ENCODE peak calls at places on chromosomes 1 and 21, in six cellular contexts. One of them, this sample, is unnamed.
A peak's percentile ranks its signal among the peaks of the same experiment; 100 is the strongest.

GRCh38 chr1:55427576-55427975 is 212.4 kb upstream of the USP24 start:
- DNase-seq in transverse colon: no peak
- DNase-seq in CD8-positive, alpha-beta memory T cell: no peak
- DNase-seq in left lung: no peak
- DNase-seq in OCI-LY7: no peak
- DNase-seq in mammary epithelial cell: no peak
- DNase-seq in this sample: no peak

GRCh38 chr1:5594056-5594956 is 397.9 kb downstream of the NPHP4 start:
- DNase-seq in transverse colon: no peak
- DNase-seq in CD8-positive, alpha-beta memory T cell: no peak
- DNase-seq in left lung: no peak
- DNase-seq in OCI-LY7: no peak
- DNase-seq in mammary epithelial cell: no peak
- DNase-seq in this sample: no peak

GRCh38 chr1:33893147-33893830 is 29.4 kb downstream of the HMGB4 start:
- DNase-seq in transverse colon: no peak
- DNase-seq in CD8-positive, alpha-beta memory T cell: no peak
- DNase-seq in left lung: no peak
- DNase-seq in OCI-LY7: no peak
- DNase-seq in mammary epithelial cell: no peak
- DNase-seq in this sample: no peak

GRCh38 chr1:179241716-179242115 is 12.2 kb upstream of the ABL2 start:
- DNase-seq in transverse colon: no peak
- DNase-seq in CD8-positive, alpha-beta memory T cell: no peak
- DNase-seq in left lung: no peak
- DNase-seq in OCI-LY7: no peak
- DNase-seq in mammary epithelial cell: no peak
- DNase-seq in this sample: no peak

GRCh38 chr1:20487236-20487590 is 1.2 kb upstream of the CAMK2N1 start:
- DNase-seq in transverse colon: no peak
- DNase-seq in CD8-positive, alpha-beta memory T cell: no peak
- DNase-seq in left lung: no peak
- DNase-seq in OCI-LY7: no peak
- DNase-seq in mammary epithelial cell: no peak
- DNase-seq in this sample: no peak

GRCh38 chr1:17881761-17882160 is 126.6 kb downstream of the ACTL8 start:
- DNase-seq in transverse colon: no peak
- DNase-seq in CD8-positive, alpha-beta memory T cell: no peak
- DNase-seq in left lung: no peak
- DNase-seq in OCI-LY7: no peak
- DNase-seq in mammary epithelial cell: no peak
- DNase-seq in this sample: no peak

GRCh38 chr1:168261390-168261789 is 19.3 kb upstream of the TBX19 start:
- DNase-seq in transverse colon: no peak
- DNase-seq in CD8-positive, alpha-beta memory T cell: no peak
- DNase-seq in left lung: no peak
- DNase-seq in OCI-LY7: no peak
- DNase-seq in mammary epithelial cell: peak; percentile 33
- DNase-seq in this sample: no peak

GRCh38 chr1:183223467-183223866 is 37.4 kb downstream of the LAMC2 start:
- DNase-seq in transverse colon: no peak
- DNase-seq in CD8-positive, alpha-beta memory T cell: no peak
- DNase-seq in left lung: no peak
- DNase-seq in OCI-LY7: no peak
- DNase-seq in mammary epithelial cell: no peak
- DNase-seq in this sample: no peak

GRCh38 chr1:94988356-94988755 is 61.4 kb upstream of the CNN3 start:
- DNase-seq in transverse colon: no peak
- DNase-seq in CD8-positive, alpha-beta memory T cell: no peak
- DNase-seq in left lung: no peak
- DNase-seq in OCI-LY7: no peak
- DNase-seq in mammary epithelial cell: no peak
- DNase-seq in this sample: no peak

GRCh38 chr1:112371770-112372169 is 24.2 kb upstream of the CTTNBP2NL start:
- DNase-seq in transverse colon: no peak
- DNase-seq in CD8-positive, alpha-beta memory T cell: no peak
- DNase-seq in left lung: no peak
- DNase-seq in OCI-LY7: no peak
- DNase-seq in mammary epithelial cell: no peak
- DNase-seq in this sample: no peak

GRCh38 chr1:222786107-222786506 is 28.7 kb upstream of the DISP1 start:
- DNase-seq in transverse colon: no peak
- DNase-seq in CD8-positive, alpha-beta memory T cell: no peak
- DNase-seq in left lung: no peak
- DNase-seq in OCI-LY7: no peak
- DNase-seq in mammary epithelial cell: no peak
- DNase-seq in this sample: no peak

GRCh38 chr1:154614247-154614646 is 6.3 kb upstream of the ADAR start:
- DNase-seq in transverse colon: no peak
- DNase-seq in CD8-positive, alpha-beta memory T cell: no peak
- DNase-seq in left lung: no peak
- DNase-seq in OCI-LY7: no peak
- DNase-seq in mammary epithelial cell: no peak
- DNase-seq in this sample: no peak

GRCh38 chr1:152858062-152858461 is 1.7 kb upstream of the LCE7A start:
- DNase-seq in transverse colon: no peak
- DNase-seq in CD8-positive, alpha-beta memory T cell: no peak
- DNase-seq in left lung: no peak
- DNase-seq in OCI-LY7: no peak
- DNase-seq in mammary epithelial cell: peak; percentile 72
- DNase-seq in this sample: no peak

GRCh38 chr1:198848649-198849048 is 209.8 kb downstream of the PTPRC start:
- DNase-seq in transverse colon: no peak
- DNase-seq in CD8-positive, alpha-beta memory T cell: no peak
- DNase-seq in left lung: no peak
- DNase-seq in OCI-LY7: no peak
- DNase-seq in mammary epithelial cell: no peak
- DNase-seq in this sample: no peak

GRCh38 chr21:29943885-29944284 is 4.1 kb upstream of the GRIK1 start:
- DNase-seq in transverse colon: no peak
- DNase-seq in CD8-positive, alpha-beta memory T cell: no peak
- DNase-seq in left lung: no peak
- DNase-seq in OCI-LY7: no peak
- DNase-seq in mammary epithelial cell: no peak
- DNase-seq in this sample: no peak

GRCh38 chr1:107817909-107818308 is 147.1 kb downstream of the VAV3 start:
- DNase-seq in transverse colon: no peak
- DNase-seq in CD8-positive, alpha-beta memory T cell: no peak
- DNase-seq in left lung: no peak
- DNase-seq in OCI-LY7: no peak
- DNase-seq in mammary epithelial cell: no peak
- DNase-seq in this sample: no peak

GRCh38 chr1:15610167-15610566 is 7.1 kb upstream of the DDI2 start:
- DNase-seq in transverse colon: no peak
- DNase-seq in CD8-positive, alpha-beta memory T cell: no peak
- DNase-seq in left lung: no peak
- DNase-seq in OCI-LY7: no peak
- DNase-seq in mammary epithelial cell: peak; percentile 19
- DNase-seq in this sample: no peak

GRCh38 chr1:13224480-13225060 is 1.4 kb downstream of the PRAMEF18 start:
- DNase-seq in transverse colon: no peak
- DNase-seq in CD8-positive, alpha-beta memory T cell: no peak
- DNase-seq in left lung: no peak
- DNase-seq in OCI-LY7: no peak
- DNase-seq in mammary epithelial cell: no peak
- DNase-seq in this sample: no peak

GRCh38 chr1:232473319-232473718 is 156.6 kb downstream of the SIPA1L2 start:
- DNase-seq in transverse colon: no peak
- DNase-seq in CD8-positive, alpha-beta memory T cell: no peak
- DNase-seq in left lung: no peak
- DNase-seq in OCI-LY7: no peak
- DNase-seq in mammary epithelial cell: no peak
- DNase-seq in this sample: peak; percentile 65

GRCh38 chr1:157288006-157288405 is 149.8 kb upstream of the ETV3 start:
- DNase-seq in transverse colon: no peak
- DNase-seq in CD8-positive, alpha-beta memory T cell: no peak
- DNase-seq in left lung: no peak
- DNase-seq in OCI-LY7: no peak
- DNase-seq in mammary epithelial cell: no peak
- DNase-seq in this sample: no peak

GRCh38 chr1:225554216-225554812 is 98.6 kb downstream of the ENAH start:
- DNase-seq in transverse colon: no peak
- DNase-seq in CD8-positive, alpha-beta memory T cell: no peak
- DNase-seq in left lung: no peak
- DNase-seq in OCI-LY7: peak; percentile 56
- DNase-seq in mammary epithelial cell: no peak
- DNase-seq in this sample: no peak

GRCh38 chr1:66368261-66368660 is 165.7 kb upstream of the SGIP1 start:
- DNase-seq in transverse colon: no peak
- DNase-seq in CD8-positive, alpha-beta memory T cell: no peak
- DNase-seq in left lung: no peak
- DNase-seq in OCI-LY7: no peak
- DNase-seq in mammary epithelial cell: no peak
- DNase-seq in this sample: no peak

GRCh38 chr1:66365628-66366027 is 168.3 kb upstream of the SGIP1 start:
- DNase-seq in transverse colon: no peak
- DNase-seq in CD8-positive, alpha-beta memory T cell: no peak
- DNase-seq in left lung: no peak
- DNase-seq in OCI-LY7: no peak
- DNase-seq in mammary epithelial cell: no peak
- DNase-seq in this sample: no peak

GRCh38 chr1:66364578-66365391 is 169.2 kb upstream of the SGIP1 start:
- DNase-seq in transverse colon: no peak
- DNase-seq in CD8-positive, alpha-beta memory T cell: no peak
- DNase-seq in left lung: no peak
- DNase-seq in OCI-LY7: no peak
- DNase-seq in mammary epithelial cell: peak; percentile 64
- DNase-seq in this sample: no peak

GRCh38 chr1:66366618-66367017 is 167.3 kb upstream of the SGIP1 start:
- DNase-seq in transverse colon: no peak
- DNase-seq in CD8-positive, alpha-beta memory T cell: no peak
- DNase-seq in left lung: no peak
- DNase-seq in OCI-LY7: no peak
- DNase-seq in mammary epithelial cell: no peak
- DNase-seq in this sample: no peak

DNA sequence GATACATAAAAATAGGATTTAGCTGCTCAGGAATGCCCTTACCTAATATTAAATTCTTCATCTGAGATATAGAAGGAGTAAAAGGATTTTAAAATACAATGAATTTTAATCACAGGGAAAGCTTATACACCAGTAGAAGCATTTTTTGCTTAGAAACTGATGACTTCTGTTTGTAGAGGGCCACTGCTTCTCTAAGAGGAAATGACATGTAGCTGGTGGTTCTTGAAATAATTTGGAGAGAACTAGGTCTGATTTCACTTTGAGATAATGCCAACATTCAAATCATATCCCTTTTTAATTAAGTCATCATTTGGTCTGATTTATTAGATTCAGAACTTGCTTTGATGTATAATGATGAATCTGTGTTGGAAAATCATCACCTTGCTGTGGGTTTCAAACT is 166.6 kb upstream of the SGIP1 start:
- DNase-seq in transverse colon: no peak
- DNase-seq in CD8-positive, alpha-beta memory T cell: no peak
- DNase-seq in left lung: no peak
- DNase-seq in OCI-LY7: no peak
- DNase-seq in mammary epithelial cell: no peak
- DNase-seq in this sample: no peak
- H3K4me1 ChIP-seq in transverse colon: peaks cover 6% of the 10 kb centered on the region
- H3K4me1 ChIP-seq in CD8-positive, alpha-beta memory T cell: peaks cover 50% of the 10 kb centered on the region
- H3K4me1 ChIP-seq in left lung: peaks cover 29% of the 10 kb centered on the region
- H3K4me1 ChIP-seq in OCI-LY7: peaks cover 12% of the 10 kb centered on the region
- H3K4me1 ChIP-seq in mammary epithelial cell: no peaks in the 10 kb centered on the region
- H3K4me1 ChIP-seq in this sample: no peaks in the 10 kb centered on the region

GRCh38 chr1:12184008-12184681 is 17.4 kb downstream of the TNFRSF1B start:
- DNase-seq in transverse colon: peak; percentile 73
- DNase-seq in CD8-positive, alpha-beta memory T cell: no peak
- DNase-seq in left lung: peak; percentile 93
- DNase-seq in OCI-LY7: no peak
- DNase-seq in mammary epithelial cell: no peak
- DNase-seq in this sample: peak; percentile 94
- H3K4me1 ChIP-seq in transverse colon: peaks cover 13% of the 10 kb centered on the region
- H3K4me1 ChIP-seq in CD8-positive, alpha-beta memory T cell: peaks cover 51% of the 10 kb centered on the region
- H3K4me1 ChIP-seq in left lung: peaks cover 100% of the 10 kb centered on the region
- H3K4me1 ChIP-seq in OCI-LY7: peaks cover 4% of the 10 kb centered on the region
- H3K4me1 ChIP-seq in mammary epithelial cell: no peaks in the 10 kb centered on the region
- H3K4me1 ChIP-seq in this sample: no peaks in the 10 kb centered on the region

GRCh38 chr1:245875581-245876263 is 631.4 kb downstream of the SMYD3 start:
- DNase-seq in transverse colon: no peak
- DNase-seq in CD8-positive, alpha-beta memory T cell: no peak
- DNase-seq in left lung: no peak
- DNase-seq in OCI-LY7: no peak
- DNase-seq in mammary epithelial cell: no peak
- DNase-seq in this sample: no peak
- H3K4me1 ChIP-seq in transverse colon: no peaks in the 10 kb centered on the region
- H3K4me1 ChIP-seq in CD8-positive, alpha-beta memory T cell: no peaks in the 10 kb centered on the region
- H3K4me1 ChIP-seq in left lung: peaks cover 27% of the 10 kb centered on the region
- H3K4me1 ChIP-seq in OCI-LY7: no peaks in the 10 kb centered on the region
- H3K4me1 ChIP-seq in mammary epithelial cell: no peaks in the 10 kb centered on the region
- H3K4me1 ChIP-seq in this sample: no peaks in the 10 kb centered on the region

GRCh38 chr1:109373051-109373593 is 24.6 kb downstream of the SORT1 start:
- DNase-seq in transverse colon: peak; percentile 41
- DNase-seq in CD8-positive, alpha-beta memory T cell: no peak
- DNase-seq in left lung: no peak
- DNase-seq in OCI-LY7: no peak
- DNase-seq in mammary epithelial cell: no peak
- DNase-seq in this sample: no peak

GRCh38 chr1:109369167-109369746 is 28.5 kb downstream of the SORT1 start:
- DNase-seq in transverse colon: no peak
- DNase-seq in CD8-positive, alpha-beta memory T cell: no peak
- DNase-seq in left lung: no peak
- DNase-seq in OCI-LY7: no peak
- DNase-seq in mammary epithelial cell: no peak
- DNase-seq in this sample: peak; percentile 57

GRCh38 chr1:109368464-109368863 is 29.3 kb downstream of the SORT1 start:
- DNase-seq in transverse colon: no peak
- DNase-seq in CD8-positive, alpha-beta memory T cell: no peak
- DNase-seq in left lung: no peak
- DNase-seq in OCI-LY7: no peak
- DNase-seq in mammary epithelial cell: no peak
- DNase-seq in this sample: no peak

GRCh38 chr1:109371271-109371739 is 26.4 kb downstream of the SORT1 start:
- DNase-seq in transverse colon: no peak
- DNase-seq in CD8-positive, alpha-beta memory T cell: no peak
- DNase-seq in left lung: no peak
- DNase-seq in OCI-LY7: no peak
- DNase-seq in mammary epithelial cell: peak; percentile 58
- DNase-seq in this sample: no peak

GRCh38 chr1:109370712-109371270 is 26.9 kb downstream of the SORT1 start:
- DNase-seq in transverse colon: no peak
- DNase-seq in CD8-positive, alpha-beta memory T cell: no peak
- DNase-seq in left lung: no peak
- DNase-seq in OCI-LY7: no peak
- DNase-seq in mammary epithelial cell: peak; percentile 71
- DNase-seq in this sample: no peak
- H3K4me1 ChIP-seq in transverse colon: peaks cover 3% of the 10 kb centered on the region
- H3K4me1 ChIP-seq in CD8-positive, alpha-beta memory T cell: no peaks in the 10 kb centered on the region
- H3K4me1 ChIP-seq in left lung: peaks cover 58% of the 10 kb centered on the region
- H3K4me1 ChIP-seq in OCI-LY7: peaks cover 33% of the 10 kb centered on the region
- H3K4me1 ChIP-seq in mammary epithelial cell: peaks cover 14% of the 10 kb centered on the region
- H3K4me1 ChIP-seq in this sample: peaks cover 8% of the 10 kb centered on the region